ENCODE peak calls at places on chromosomes 4 and X, in seven cellular contexts. Z is stimulated activated naive CD8-positive, alpha-beta T cell treated with anti-CD3 and anti-CD28 coated beads, Interleukin-15, Interleukin-2, amounts not matched to agents 100 U/mL and 50 U/mL, for 24 hours; Y is D341Med; N is pancreas; R is GF-D8; D is breast epithelium; X is type B pancreatic cell. K is an unnamed sample.

GRCh38 chr4:72152731-72153130 is 120.9 kb downstream of the NPFFR2 start:
- DNase-seq in Z (no peak), Y (no peak), N (no peak), R (no peak), D (no peak), X (no peak), K (no peak)

GRCh38 chr4:4299006-4299405 is 9.0 kb downstream of the ZBTB49 start:
- DNase-seq in Z (no peak), Y (no peak), N (no peak), R (no peak), D (no peak), X (no peak), K (no peak)

GRCh38 chrX:43349363-43349762 is 306.7 kb upstream of the MAOA start:
- DNase-seq in Z (peak), Y (peak), N (peak), R (no peak), D (no peak), X (no peak), K (peak)

GRCh38 chr4:170090667-170091052 is 904 bp upstream of the AADAT start:
- DNase-seq in Z (no peak), Y (no peak), N (no peak), R (no peak), D (no peak), X (no peak), K (no peak)

GRCh38 chr4:122673252-122673651 is 52.4 kb upstream of the IL21 start:
- DNase-seq in Z (no peak), Y (no peak), N (no peak), R (no peak), D (no peak), X (no peak), K (no peak)

GRCh38 chr4:53899544-53900274 is 164.7 kb downstream of the CHIC2 start:
- DNase-seq in Z (no peak), Y (no peak), N (no peak), R (no peak), D (no peak), X (no peak), K (no peak)

GRCh38 chr4:109559625-109559982 is 442 bp upstream of the MCUB start:
- DNase-seq in Z (peak), Y (peak), N (no peak), R (no peak), D (no peak), X (no peak), K (no peak)

GRCh38 chrX:67583171-67583570 is 39.4 kb downstream of the AR start:
- DNase-seq in Z (no peak), Y (no peak), N (no peak), R (no peak), D (no peak), X (no peak), K (no peak)

GRCh38 chrX:53682885-53683555 is 3.5 kb downstream of the HUWE1 start:
- DNase-seq in Z (peak), Y (peak), N (no peak), R (no peak), D (no peak), X (no peak), K (peak)

GRCh38 chr4:87092389-87093141 is 127.9 kb downstream of the KLHL8 start:
- DNase-seq in Z (no peak), Y (peak), N (peak), R (peak), D (peak), X (no peak), K (peak)

GRCh38 chr4:76624271-76624681 is 189.2 kb downstream of the SHROOM3 start:
- DNase-seq in Z (no peak), Y (no peak), N (peak), R (no peak), D (peak), X (no peak), K (no peak)

GRCh38 chrX:20217279-20217678 is 49.4 kb downstream of the RPS6KA3 start:
- DNase-seq in Z (no peak), Y (no peak), N (no peak), R (peak), D (no peak), X (no peak), K (no peak)

GRCh38 chr4:23237771-23238170 is 545.0 kb downstream of the GBA3 start:
- DNase-seq in Z (no peak), Y (no peak), N (peak), R (no peak), D (no peak), X (no peak), K (peak)

GRCh38 chrX:96576358-96576757 is 108.3 kb upstream of the DIAPH2 start:
- DNase-seq in Z (no peak), Y (no peak), N (no peak), R (no peak), D (no peak), X (no peak), K (no peak)

GRCh38 chr4:113449407-113449974 is 312.0 kb downstream of the CAMK2D start:
- DNase-seq in Z (no peak), Y (no peak), N (no peak), R (no peak), D (no peak), X (no peak), K (no peak)

GRCh38 chrX:73851014-73852009 is 288.3 kb downstream of the CHIC1 start:
- DNase-seq in Z (no peak), Y (no peak), N (peak), R (no peak), D (peak), X (no peak), K (no peak)

GRCh38 chrX:19373034-19373891 is 29.5 kb downstream of the PDHA1 start:
- DNase-seq in Z (no peak), Y (no peak), N (no peak), R (no peak), D (no peak), X (no peak), K (peak)

GRCh38 chr4:14196141-14196540 is 568.6 kb upstream of the BOD1L1 start:
- DNase-seq in Z (peak), Y (no peak), N (peak), R (no peak), D (no peak), X (no peak), K (no peak)

GRCh38 chr4:153258750-153259149 is 54.5 kb downstream of the TRIM2 start:
- DNase-seq in Z (no peak), Y (no peak), N (no peak), R (no peak), D (no peak), X (no peak), K (no peak)

GRCh38 chr4:40662962-40663604 is 33.4 kb upstream of the RBM47 start:
- DNase-seq in Z (peak), Y (no peak), N (peak), R (no peak), D (no peak), X (no peak), K (no peak)

K was measured in NCI-H524.